ENCODE peak calls at places on chromosomes 7 and 10, in six cellular contexts. E, Q, M, T, A and K are unnamed samples.

GRCh38 chr10:50592961-50593418 is 30.8 kb downstream of the SGMS1 start:
- DNase-seq in E (no peak), Q (no peak), M (no peak), T (peak), A (no peak), K (no peak)

GRCh38 chr10:62081322-62081945 is 179.9 kb downstream of the ARID5B start:
- DNase-seq in E (no peak), Q (no peak), M (no peak), T (peak), A (no peak), K (no peak)

GRCh38 chr10:132832186-132832983 is 46.4 kb upstream of the NKX6-2 start:
- DNase-seq in E (no peak), Q (peak), M (no peak), T (no peak), A (no peak), K (no peak)

GRCh38 chr7:69759373-69759772 is 161.1 kb downstream of the AUTS2 start:
- DNase-seq in E (no peak), Q (no peak), M (no peak), T (no peak), A (no peak), K (no peak)

GRCh38 chr10:34121974-34122282 is 693.2 kb downstream of the PARD3 start:
- DNase-seq in E (no peak), Q (no peak), M (no peak), T (peak), A (no peak), K (peak)

GRCh38 chr10:19290770-19291169 is 242.2 kb downstream of the MALRD1 start:
- DNase-seq in E (no peak), Q (no peak), M (no peak), T (no peak), A (no peak), K (no peak)

GRCh38 chr7:2982831-2983230 is 60.8 kb downstream of the CARD11 start:
- DNase-seq in E (no peak), Q (no peak), M (no peak), T (no peak), A (no peak), K (no peak)

GRCh38 chr7:49001610-49002033 is 77.3 kb downstream of the CDC14C start:
- DNase-seq in E (peak), Q (no peak), M (peak), T (peak), A (peak), K (peak)

GRCh38 chr7:133978502-133979295 is 148.4 kb upstream of the LRGUK start:
- DNase-seq in E (no peak), Q (no peak), M (peak), T (no peak), A (no peak), K (no peak)

GRCh38 chr7:130996841-130997231 is 262.8 kb upstream of the KLF14 start:
- DNase-seq in E (no peak), Q (no peak), M (no peak), T (peak), A (peak), K (peak)
- H3K4me3 ChIP-seq in E (no peak), Q (no peak), M (no peak), T (no peak), A (no peak), K (no peak)

GRCh38 chr7:155669717-155670505 is 25.4 kb downstream of the RBM33 start:
- DNase-seq in E (no peak), Q (no peak), M (peak), T (peak), A (no peak), K (no peak)
- H3K4me3 ChIP-seq in E (no peak), Q (no peak), M (no peak), T (no peak), A (no peak), K (no peak)

DNA sequence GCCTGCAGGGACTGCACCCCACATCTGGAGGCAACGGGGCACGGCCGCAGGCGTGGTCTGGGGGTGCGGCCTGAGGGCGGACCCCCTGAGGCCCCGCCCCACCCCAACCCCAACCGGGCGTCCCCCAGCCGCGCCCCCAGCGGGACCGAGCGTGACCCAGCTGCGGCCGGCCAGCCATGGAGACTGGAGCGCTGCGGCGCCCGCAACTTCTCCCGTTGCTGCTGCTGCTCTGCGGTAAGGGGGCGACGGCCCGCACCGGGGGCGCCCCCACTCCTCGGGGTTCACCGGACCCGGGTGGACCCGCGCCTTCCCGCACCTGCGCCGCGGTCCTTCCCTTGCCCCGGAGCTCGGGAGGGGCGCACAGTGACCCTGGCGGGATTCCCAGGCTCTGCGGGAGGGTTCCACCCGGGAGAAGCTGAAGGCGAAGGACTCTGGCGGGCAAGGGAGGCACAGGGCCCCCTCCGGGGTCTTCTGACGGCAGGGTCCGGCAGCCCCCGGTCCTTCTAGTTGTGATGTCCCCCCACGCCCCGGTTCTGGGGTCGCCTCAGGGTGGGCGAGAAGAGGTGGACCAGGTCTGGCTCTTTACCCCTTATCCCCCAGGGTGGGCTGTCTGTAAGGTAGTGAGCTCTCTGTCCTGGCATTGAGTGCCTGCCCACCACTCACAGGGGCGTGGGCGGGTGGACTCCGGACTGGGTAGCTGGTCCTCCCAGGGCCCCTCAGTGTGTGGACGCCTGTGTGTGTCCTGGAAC is at the start of gene RAMP3:
- DNase-seq in E (no peak), Q (no peak), M (peak), T (no peak), A (no peak), K (no peak)
- H3K4me3 ChIP-seq in E (peak), Q (no peak), M (peak), T (no peak), A (no peak), K (no peak)

GRCh38 chr7:89029864-89030263 is 234.3 kb upstream of the TEX47 start:
- DNase-seq in E (no peak), Q (no peak), M (no peak), T (peak), A (peak), K (peak)
- H3K4me3 ChIP-seq in E (no peak), Q (no peak), M (no peak), T (no peak), A (no peak), K (no peak)

DNA sequence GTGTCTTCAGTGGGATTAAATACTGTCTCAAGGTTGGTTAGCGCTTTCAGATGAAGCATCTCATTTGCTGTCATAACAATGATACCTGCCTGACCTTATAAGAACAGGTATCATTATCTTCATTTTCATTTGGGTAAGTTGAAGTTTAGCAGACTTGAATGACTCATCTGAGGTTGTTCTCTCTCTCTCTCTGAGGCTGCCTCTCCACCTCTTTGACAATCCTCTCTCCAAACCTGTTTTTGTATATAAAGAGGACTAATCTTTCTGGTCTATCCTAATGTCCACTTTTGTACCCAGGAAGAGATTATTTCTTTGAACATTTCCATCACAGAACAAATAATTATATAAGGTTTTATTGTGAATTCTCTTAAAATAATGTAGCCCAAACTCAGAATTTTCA is 291.4 kb downstream of the KLF6 start:
- DNase-seq in E (no peak), Q (no peak), M (no peak), T (no peak), A (peak), K (peak)
- H3K4me3 ChIP-seq in E (no peak), Q (no peak), M (no peak), T (no peak), A (no peak), K (no peak)

GRCh38 chr7:127832592-127832991 is 180.6 kb downstream of the SND1 start:
- DNase-seq in E (no peak), Q (no peak), M (no peak), T (no peak), A (no peak), K (no peak)

GRCh38 chr7:127833641-127834040 is 181.6 kb downstream of the SND1 start:
- DNase-seq in E (no peak), Q (no peak), M (no peak), T (no peak), A (no peak), K (peak)

GRCh38 chr7:127824682-127825081 is 172.7 kb downstream of the SND1 start:
- DNase-seq in E (no peak), Q (no peak), M (no peak), T (peak), A (no peak), K (no peak)

GRCh38 chr7:127831312-127832212 is 179.6 kb downstream of the SND1 start:
- DNase-seq in E (no peak), Q (no peak), M (no peak), T (no peak), A (no peak), K (no peak)

DNA sequence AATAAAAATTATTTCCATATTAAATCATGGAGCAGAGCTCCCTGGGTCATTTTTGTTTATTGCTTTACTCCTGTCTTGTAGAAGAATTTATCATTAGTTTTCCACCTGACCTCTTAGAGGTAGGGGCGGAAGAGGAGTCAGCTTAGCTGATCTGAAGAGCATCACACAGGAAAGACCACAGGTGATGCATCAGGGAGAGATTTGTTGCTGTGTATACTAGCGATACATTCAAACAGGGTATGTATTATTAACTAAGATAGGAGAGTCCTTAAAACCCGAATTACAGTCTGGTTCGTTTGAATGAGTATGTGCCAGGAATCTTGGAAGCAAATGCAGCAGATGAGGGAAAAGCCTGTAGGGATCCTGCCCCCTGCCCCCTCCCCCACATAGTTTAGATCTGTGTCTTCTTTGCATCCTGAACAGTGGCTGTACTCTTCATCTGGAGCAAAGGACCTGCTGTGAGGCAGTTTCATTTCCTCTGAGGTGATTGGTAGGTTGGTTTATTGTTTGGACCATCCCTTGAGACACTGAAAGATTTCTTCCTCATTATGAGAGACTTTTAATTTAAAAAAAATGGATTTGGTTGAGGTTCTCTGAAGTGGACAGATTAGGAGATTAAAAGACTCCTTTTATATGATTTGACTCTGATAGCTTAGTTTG is 177.0 kb downstream of the SND1 start:
- DNase-seq in E (no peak), Q (no peak), M (no peak), T (no peak), A (no peak), K (no peak)
- H3K4me3 ChIP-seq in E (no peak), Q (no peak), M (no peak), T (no peak), A (no peak), K (no peak)

DNA sequence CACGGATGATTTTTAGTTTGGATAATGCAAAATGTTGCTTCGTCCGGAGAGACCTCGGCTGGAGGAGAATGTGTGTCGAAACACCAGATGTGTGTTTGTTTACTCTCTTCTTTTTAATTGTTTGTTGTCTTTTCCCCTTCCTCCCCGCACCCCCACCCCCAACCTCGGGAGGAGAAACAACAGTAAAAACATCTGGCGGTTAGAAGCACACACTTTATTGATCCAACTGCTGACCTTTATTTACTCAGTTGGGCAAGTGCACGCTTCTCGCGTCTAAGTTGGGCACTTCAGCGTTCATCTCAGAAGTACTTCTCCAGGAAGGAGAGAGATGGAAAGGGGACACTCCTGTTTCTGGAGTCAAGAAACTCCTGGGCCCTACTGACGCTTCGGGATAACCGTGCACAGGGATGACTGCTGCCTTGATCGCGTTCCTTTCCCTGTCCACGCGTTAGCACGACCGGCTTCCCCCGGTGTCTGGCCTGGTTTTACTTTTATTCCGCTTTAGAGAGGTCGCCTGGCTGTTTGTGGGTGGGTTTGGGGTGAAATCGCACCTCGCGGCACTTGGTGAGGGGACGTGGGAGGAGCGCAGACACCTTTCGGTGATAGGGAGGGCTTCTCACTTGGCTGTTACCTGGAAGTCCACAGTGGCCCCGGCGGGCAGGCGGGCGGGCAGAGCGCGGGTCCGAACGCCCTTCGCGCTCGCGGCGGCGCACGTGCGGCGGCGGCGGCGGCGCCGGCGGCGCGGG is 168.3 kb upstream of the PPP1R3A start:
- DNase-seq in E (no peak), Q (peak), M (peak), T (peak), A (peak), K (no peak)
- H3K4me3 ChIP-seq in E (peak), Q (peak), M (peak), T (peak), A (no peak), K (peak)

DNA sequence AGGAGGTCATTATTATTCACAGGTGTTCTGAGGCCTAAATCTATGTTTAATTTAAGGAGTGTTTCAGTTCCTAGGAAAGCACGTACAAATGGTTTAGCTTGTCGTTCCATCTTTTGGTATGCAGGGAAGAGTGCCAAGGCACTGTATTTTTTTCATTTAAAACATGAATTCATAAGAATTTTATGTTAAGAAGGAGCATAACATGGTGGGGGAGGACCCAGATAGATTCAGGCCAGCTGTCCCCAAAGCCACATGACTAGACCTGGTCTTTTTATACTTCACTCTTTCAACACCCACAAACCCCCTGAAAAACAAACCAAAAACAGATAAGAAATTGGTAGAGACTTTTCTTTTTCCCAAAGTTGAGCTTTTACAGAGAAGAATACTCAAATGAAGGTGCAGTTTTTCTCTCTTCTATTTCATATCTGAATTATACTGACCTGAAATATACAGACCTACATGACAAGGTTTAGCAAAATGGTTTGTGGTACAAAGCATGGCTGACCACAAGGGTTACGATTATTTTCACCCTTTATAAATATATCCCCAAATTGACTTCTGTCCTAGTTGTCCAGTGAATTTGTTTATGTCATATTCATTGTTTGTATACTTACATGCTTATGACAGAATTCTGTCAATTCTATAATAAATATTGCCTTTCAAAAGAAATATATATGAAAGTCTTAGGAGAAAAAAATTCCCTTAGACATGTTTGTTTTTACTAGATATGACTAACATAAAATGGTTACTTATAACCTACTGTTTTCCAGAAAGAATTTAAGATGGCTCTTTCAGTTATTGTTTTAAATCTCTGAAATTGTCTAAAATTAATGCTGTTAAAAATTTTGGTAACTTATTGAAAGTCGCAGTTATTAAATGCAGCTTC is 71.4 kb downstream of the AP3M1 start:
- DNase-seq in E (no peak), Q (no peak), M (no peak), T (peak), A (no peak), K (no peak)
- H3K4me3 ChIP-seq in E (no peak), Q (no peak), M (peak), T (no peak), A (no peak), K (no peak)